ENCODE peak calls at places on chromosomes 5 and 9, in six cellular contexts. One of them, this sample, is unnamed.

GRCh38 chr5:42870882-42871418 is 59.3 kb upstream of the SELENOP start:
- DNase-seq in WTC11: no peak
- DNase-seq in CD4-positive, alpha-beta T cell: no peak
- DNase-seq in IMR-90: no peak
- DNase-seq in left ventricle myocardium inferior: no peak
- DNase-seq in lower lobe of right lung: no peak
- DNase-seq in this sample: no peak

GRCh38 chr9:113955076-113955752 is 79.1 kb downstream of the ZNF618 start:
- DNase-seq in WTC11: no peak
- DNase-seq in CD4-positive, alpha-beta T cell: no peak
- DNase-seq in IMR-90: peak
- DNase-seq in left ventricle myocardium inferior: no peak
- DNase-seq in lower lobe of right lung: no peak
- DNase-seq in this sample: no peak

GRCh38 chr5:37554938-37555337 is 175.8 kb downstream of the WDR70 start:
- DNase-seq in WTC11: no peak
- DNase-seq in CD4-positive, alpha-beta T cell: no peak
- DNase-seq in IMR-90: no peak
- DNase-seq in left ventricle myocardium inferior: no peak
- DNase-seq in lower lobe of right lung: no peak
- DNase-seq in this sample: no peak

GRCh38 chr9:13397220-13397619 is 117.7 kb upstream of the MPDZ start:
- DNase-seq in WTC11: no peak
- DNase-seq in CD4-positive, alpha-beta T cell: no peak
- DNase-seq in IMR-90: no peak
- DNase-seq in left ventricle myocardium inferior: no peak
- DNase-seq in lower lobe of right lung: no peak
- DNase-seq in this sample: no peak

GRCh38 chr9:93254061-93254481 is 70.1 kb downstream of the WNK2 start:
- DNase-seq in WTC11: no peak
- DNase-seq in CD4-positive, alpha-beta T cell: no peak
- DNase-seq in IMR-90: no peak
- DNase-seq in left ventricle myocardium inferior: no peak
- DNase-seq in lower lobe of right lung: peak
- DNase-seq in this sample: no peak

GRCh38 chr9:133700861-133701320 is 37.3 kb downstream of the SARDH start:
- DNase-seq in WTC11: peak
- DNase-seq in CD4-positive, alpha-beta T cell: no peak
- DNase-seq in IMR-90: no peak
- DNase-seq in left ventricle myocardium inferior: no peak
- DNase-seq in lower lobe of right lung: peak
- DNase-seq in this sample: no peak

GRCh38 chr5:38339446-38339845 is 81.1 kb downstream of the EGFLAM start:
- DNase-seq in WTC11: no peak
- DNase-seq in CD4-positive, alpha-beta T cell: no peak
- DNase-seq in IMR-90: no peak
- DNase-seq in left ventricle myocardium inferior: no peak
- DNase-seq in lower lobe of right lung: no peak
- DNase-seq in this sample: no peak

GRCh38 chr9:34501889-34502425 is 20.8 kb downstream of the ENHO start:
- DNase-seq in WTC11: peak
- DNase-seq in CD4-positive, alpha-beta T cell: no peak
- DNase-seq in IMR-90: peak
- DNase-seq in left ventricle myocardium inferior: peak
- DNase-seq in lower lobe of right lung: peak
- DNase-seq in this sample: no peak

GRCh38 chr5:150394912-150395689 is 17.6 kb downstream of the CD74 start:
- DNase-seq in WTC11: no peak
- DNase-seq in CD4-positive, alpha-beta T cell: no peak
- DNase-seq in IMR-90: no peak
- DNase-seq in left ventricle myocardium inferior: no peak
- DNase-seq in lower lobe of right lung: no peak
- DNase-seq in this sample: no peak

GRCh38 chr5:142292249-142292648 is 32.6 kb downstream of the SPRY4 start:
- DNase-seq in WTC11: no peak
- DNase-seq in CD4-positive, alpha-beta T cell: no peak
- DNase-seq in IMR-90: no peak
- DNase-seq in left ventricle myocardium inferior: no peak
- DNase-seq in lower lobe of right lung: no peak
- DNase-seq in this sample: no peak

GRCh38 chr5:102049517-102049916 is 246.6 kb downstream of the SLCO4C1 start:
- DNase-seq in WTC11: no peak
- DNase-seq in CD4-positive, alpha-beta T cell: no peak
- DNase-seq in IMR-90: no peak
- DNase-seq in left ventricle myocardium inferior: no peak
- DNase-seq in lower lobe of right lung: no peak
- DNase-seq in this sample: no peak

GRCh38 chr5:174234388-174234787 is 188.9 kb downstream of the NSG2 start:
- DNase-seq in WTC11: no peak
- DNase-seq in CD4-positive, alpha-beta T cell: no peak
- DNase-seq in IMR-90: no peak
- DNase-seq in left ventricle myocardium inferior: no peak
- DNase-seq in lower lobe of right lung: no peak
- DNase-seq in this sample: no peak

GRCh38 chr5:170070556-170071412 is 34.9 kb upstream of the FOXI1 start:
- DNase-seq in WTC11: peak
- DNase-seq in CD4-positive, alpha-beta T cell: no peak
- DNase-seq in IMR-90: peak
- DNase-seq in left ventricle myocardium inferior: peak
- DNase-seq in lower lobe of right lung: peak
- DNase-seq in this sample: peak

GRCh38 chr9:116288658-116289057 is 135.1 kb downstream of the PAPPA start:
- DNase-seq in WTC11: no peak
- DNase-seq in CD4-positive, alpha-beta T cell: no peak
- DNase-seq in IMR-90: peak
- DNase-seq in left ventricle myocardium inferior: no peak
- DNase-seq in lower lobe of right lung: no peak
- DNase-seq in this sample: no peak

GRCh38 chr5:37722236-37723146 is 117.3 kb downstream of the GDNF start:
- DNase-seq in WTC11: no peak
- DNase-seq in CD4-positive, alpha-beta T cell: no peak
- DNase-seq in IMR-90: peak
- DNase-seq in left ventricle myocardium inferior: no peak
- DNase-seq in lower lobe of right lung: no peak
- DNase-seq in this sample: no peak

GRCh38 chr5:67206381-67207328 is 10.1 kb upstream of the CD180 start:
- DNase-seq in WTC11: no peak
- DNase-seq in CD4-positive, alpha-beta T cell: peak
- DNase-seq in IMR-90: peak
- DNase-seq in left ventricle myocardium inferior: no peak
- DNase-seq in lower lobe of right lung: peak
- DNase-seq in this sample: no peak

GRCh38 chr5:74877624-74878304 is 11.6 kb upstream of the FAM169A start:
- DNase-seq in WTC11: no peak
- DNase-seq in CD4-positive, alpha-beta T cell: no peak
- DNase-seq in IMR-90: no peak
- DNase-seq in left ventricle myocardium inferior: no peak
- DNase-seq in lower lobe of right lung: no peak
- DNase-seq in this sample: no peak

GRCh38 chr9:20227166-20227874 is 395.0 kb downstream of the MLLT3 start:
- DNase-seq in WTC11: no peak
- DNase-seq in CD4-positive, alpha-beta T cell: no peak
- DNase-seq in IMR-90: no peak
- DNase-seq in left ventricle myocardium inferior: no peak
- DNase-seq in lower lobe of right lung: no peak
- DNase-seq in this sample: no peak

GRCh38 chr9:71911908-71912325 is 478 bp downstream of the C9orf85 start:
- DNase-seq in WTC11: no peak
- DNase-seq in CD4-positive, alpha-beta T cell: no peak
- DNase-seq in IMR-90: peak
- DNase-seq in left ventricle myocardium inferior: no peak
- DNase-seq in lower lobe of right lung: no peak
- DNase-seq in this sample: no peak

GRCh38 chr9:15505927-15506326 is 4.8 kb downstream of the PSIP1 start:
- DNase-seq in WTC11: no peak
- DNase-seq in CD4-positive, alpha-beta T cell: no peak
- DNase-seq in IMR-90: no peak
- DNase-seq in left ventricle myocardium inferior: no peak
- DNase-seq in lower lobe of right lung: no peak
- DNase-seq in this sample: no peak

GRCh38 chr5:95927927-95928723 is 33.5 kb downstream of the ELL2 start:
- DNase-seq in WTC11: no peak
- DNase-seq in CD4-positive, alpha-beta T cell: no peak
- DNase-seq in IMR-90: peak
- DNase-seq in left ventricle myocardium inferior: no peak
- DNase-seq in lower lobe of right lung: no peak
- DNase-seq in this sample: no peak

GRCh38 chr5:55037046-55037771 is 13.2 kb downstream of the GZMK start:
- DNase-seq in WTC11: peak
- DNase-seq in CD4-positive, alpha-beta T cell: peak
- DNase-seq in IMR-90: no peak
- DNase-seq in left ventricle myocardium inferior: no peak
- DNase-seq in lower lobe of right lung: no peak
- DNase-seq in this sample: no peak
- TF ChIP-seq CTCF in WTC11: no peak
- TF ChIP-seq CTCF in CD4-positive, alpha-beta T cell: peak
- TF ChIP-seq CTCF in IMR-90: peak
- TF ChIP-seq CTCF in left ventricle myocardium inferior: no peak
- TF ChIP-seq CTCF in lower lobe of right lung: no peak
- TF ChIP-seq CTCF in this sample: no peak

GRCh38 chr9:38392235-38393127 is at the start of gene ALDH1B1:
- DNase-seq in WTC11: peak
- DNase-seq in CD4-positive, alpha-beta T cell: peak
- DNase-seq in IMR-90: peak
- DNase-seq in left ventricle myocardium inferior: peak
- DNase-seq in lower lobe of right lung: peak
- DNase-seq in this sample: peak
- TF ChIP-seq CTCF in WTC11: no peak
- TF ChIP-seq CTCF in CD4-positive, alpha-beta T cell: no peak
- TF ChIP-seq CTCF in IMR-90: peak
- TF ChIP-seq CTCF in left ventricle myocardium inferior: peak
- TF ChIP-seq CTCF in lower lobe of right lung: peak
- TF ChIP-seq CTCF in this sample: peak

GRCh38 chr9:128733256-128733655 is 9.3 kb upstream of the ZDHHC12 start:
- DNase-seq in WTC11: peak
- DNase-seq in CD4-positive, alpha-beta T cell: no peak
- DNase-seq in IMR-90: peak
- DNase-seq in left ventricle myocardium inferior: peak
- DNase-seq in lower lobe of right lung: peak
- DNase-seq in this sample: peak
- TF ChIP-seq CTCF in WTC11: peak
- TF ChIP-seq CTCF in CD4-positive, alpha-beta T cell: peak
- TF ChIP-seq CTCF in IMR-90: peak
- TF ChIP-seq CTCF in left ventricle myocardium inferior: peak
- TF ChIP-seq CTCF in lower lobe of right lung: peak
- TF ChIP-seq CTCF in this sample: peak

GRCh38 chr9:89945133-89945532 is 340.3 kb downstream of the GADD45G start:
- DNase-seq in WTC11: peak
- DNase-seq in CD4-positive, alpha-beta T cell: no peak
- DNase-seq in IMR-90: no peak
- DNase-seq in left ventricle myocardium inferior: no peak
- DNase-seq in lower lobe of right lung: no peak
- DNase-seq in this sample: no peak
- TF ChIP-seq CTCF in WTC11: peak
- TF ChIP-seq CTCF in CD4-positive, alpha-beta T cell: no peak
- TF ChIP-seq CTCF in IMR-90: no peak
- TF ChIP-seq CTCF in left ventricle myocardium inferior: peak
- TF ChIP-seq CTCF in lower lobe of right lung: no peak
- TF ChIP-seq CTCF in this sample: peak